ENCODE peak calls at places on chromosomes 6 and 20, in seven cellular contexts. D is breast epithelium, R is suprapubic skin, C is heart left ventricle, Y is right lobe of liver, Q is esophagus squamous epithelium, G is vagina. N is an unnamed sample.

GRCh38 chr6:33061987-33062386 is 11.5 kb downstream of the HLA-DPA1 start:
- DNase-seq in D (no peak), R (no peak), C (no peak), Y (no peak), Q (no peak), G (no peak), N (no peak)

GRCh38 chr6:138545621-138545980 is 46.3 kb upstream of the NHSL1 start:
- DNase-seq in D (no peak), R (peak), C (peak), Y (peak), Q (no peak), G (no peak), N (peak)

GRCh38 chr6:111745186-111745585 is 128.1 kb downstream of the FYN start:
- DNase-seq in D (no peak), R (no peak), C (no peak), Y (no peak), Q (no peak), G (no peak), N (no peak)

GRCh38 chr6:28807682-28808280 is 116.0 kb downstream of the TRIM27 start:
- DNase-seq in D (no peak), R (no peak), C (no peak), Y (no peak), Q (no peak), G (no peak), N (no peak)

GRCh38 chr6:11425431-11425871 is 112.1 kb upstream of the TMEM170B start:
- DNase-seq in D (no peak), R (no peak), C (no peak), Y (no peak), Q (no peak), G (no peak), N (no peak)

GRCh38 chr6:40933864-40934263 is 105.2 kb downstream of the UNC5CL start:
- DNase-seq in D (no peak), R (no peak), C (no peak), Y (no peak), Q (no peak), G (no peak), N (no peak)

GRCh38 chr20:40754372-40754943 is 65.4 kb upstream of the MAFB start:
- DNase-seq in D (no peak), R (no peak), C (peak), Y (peak), Q (no peak), G (no peak), N (no peak)

GRCh38 chr6:67231092-67231491 is 1404.0 kb upstream of the ADGRB3 start:
- DNase-seq in D (no peak), R (no peak), C (no peak), Y (no peak), Q (no peak), G (no peak), N (no peak)

GRCh38 chr20:3843490-3843889 is 3.1 kb upstream of the MAVS start:
- DNase-seq in D (no peak), R (no peak), C (no peak), Y (no peak), Q (no peak), G (no peak), N (no peak)

GRCh38 chr20:58690851-58691250 is 1.7 kb upstream of the NPEPL1 start:
- DNase-seq in D (no peak), R (no peak), C (no peak), Y (no peak), Q (no peak), G (no peak), N (no peak)

GRCh38 chr6:88823998-88824397 is 139.4 kb downstream of the RNGTT start:
- DNase-seq in D (no peak), R (no peak), C (no peak), Y (no peak), Q (no peak), G (no peak), N (no peak)

GRCh38 chr6:107962723-107963122 is 4.7 kb upstream of the SEC63 start:
- DNase-seq in D (no peak), R (no peak), C (no peak), Y (no peak), Q (no peak), G (no peak), N (no peak)

GRCh38 chr6:13635948-13636658 is 21.0 kb downstream of the NOL7 start:
- DNase-seq in D (no peak), R (no peak), C (no peak), Y (no peak), Q (no peak), G (no peak), N (no peak)
- H3K27ac ChIP-seq in D (peak), R (no peak), C (no peak), Y (no peak), Q (peak), G (no peak), N (no peak)

DNA sequence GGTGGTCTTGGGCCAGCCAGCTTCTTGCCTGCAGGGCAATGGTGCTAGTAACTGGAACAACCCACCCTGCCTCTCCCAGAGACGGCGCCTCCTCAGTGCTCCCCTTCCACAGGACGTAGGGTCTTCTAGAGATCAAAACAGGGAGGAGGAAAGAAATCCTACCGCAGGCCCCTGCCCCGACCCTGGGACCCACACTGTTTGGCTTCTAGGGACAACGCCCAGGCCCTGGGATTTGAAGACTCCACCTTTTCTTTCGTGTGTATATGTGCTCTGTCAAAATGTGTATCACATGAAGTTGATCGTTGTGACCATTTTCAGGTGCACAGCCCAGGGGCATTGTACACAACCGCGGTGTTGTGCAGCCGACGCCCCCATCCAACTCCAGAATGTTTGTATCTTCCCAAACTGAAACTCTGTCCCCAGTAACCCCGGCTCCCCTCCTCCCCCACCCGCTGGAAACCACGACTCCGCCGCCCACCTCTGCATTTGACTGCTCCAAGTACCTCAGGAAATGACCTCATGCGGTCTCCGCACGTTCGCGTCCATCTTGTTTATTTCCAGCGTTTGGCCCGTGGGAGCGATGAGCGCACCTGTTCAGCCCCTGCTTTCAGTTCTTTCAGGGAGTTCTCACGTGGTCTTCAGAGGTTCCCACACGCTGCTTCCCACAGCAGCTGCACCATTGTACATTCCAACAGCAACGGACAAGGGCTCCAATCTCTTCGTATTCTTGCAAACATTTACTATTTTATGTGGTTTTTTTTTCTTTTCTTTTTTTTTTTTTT is 3.4 kb upstream of the BHLHE23 start:
- DNase-seq in D (peak), R (no peak), C (no peak), Y (no peak), Q (no peak), G (no peak), N (no peak)
- TF ChIP-seq POLR2A in D (no peak), R (no peak), C (no peak), Y (no peak), Q (no peak), G (no peak), N (no peak)

GRCh38 chr20:39076958-39077357 is 114.8 kb downstream of the DHX35 start:
- DNase-seq in D (no peak), R (no peak), C (no peak), Y (no peak), Q (no peak), G (no peak), N (no peak)

GRCh38 chr20:39080326-39080725 is 118.2 kb downstream of the DHX35 start:
- DNase-seq in D (no peak), R (no peak), C (no peak), Y (no peak), Q (no peak), G (no peak), N (no peak)

GRCh38 chr20:39072132-39072531 is 110.0 kb downstream of the DHX35 start:
- DNase-seq in D (no peak), R (no peak), C (no peak), Y (no peak), Q (no peak), G (no peak), N (no peak)

GRCh38 chr20:39072653-39073052 is 110.5 kb downstream of the DHX35 start:
- DNase-seq in D (no peak), R (no peak), C (no peak), Y (no peak), Q (no peak), G (no peak), N (no peak)

DNA sequence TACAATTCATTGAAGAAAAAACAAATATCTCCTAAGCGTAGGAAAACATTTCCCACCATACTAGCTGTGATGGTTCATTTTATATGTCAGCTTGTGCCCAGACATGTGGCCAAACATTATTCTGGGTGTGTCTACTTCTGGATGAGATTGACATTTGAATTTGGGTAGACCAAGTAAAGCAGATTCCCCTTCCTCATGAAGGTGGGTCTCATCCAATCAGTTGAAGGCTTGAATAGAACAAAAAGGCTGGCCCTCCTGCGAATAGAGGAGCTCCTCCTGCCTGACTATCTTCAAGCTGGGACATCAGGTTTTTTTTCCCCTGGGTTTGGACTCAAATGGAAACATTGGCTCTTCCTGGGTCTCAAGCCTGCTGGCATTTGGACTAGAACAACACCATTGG is 113.6 kb downstream of the DHX35 start:
- DNase-seq in D (no peak), R (no peak), C (no peak), Y (no peak), Q (no peak), G (no peak), N (no peak)
- TF ChIP-seq CTCF in D (no peak), R (no peak), C (no peak), Y (no peak), Q (no peak), G (no peak), N (no peak)

DNA sequence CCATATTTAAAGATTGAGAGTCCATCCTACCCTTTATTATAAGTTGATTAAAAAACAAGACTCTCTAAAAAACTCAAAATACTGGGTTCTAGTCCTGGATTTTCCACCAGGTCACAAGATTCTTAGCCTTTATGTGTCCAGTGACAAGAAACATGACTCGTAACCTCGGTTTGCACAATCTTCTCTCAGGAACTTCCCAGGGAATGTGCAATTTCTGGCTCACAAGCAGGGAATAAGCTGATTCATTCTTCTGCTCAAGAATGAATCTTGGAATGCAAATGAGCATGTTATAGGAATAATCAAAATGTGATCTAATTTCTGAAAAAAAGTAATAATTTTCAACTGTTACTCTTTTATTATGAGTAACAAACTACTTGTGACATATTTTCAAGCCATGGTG is 45.1 kb downstream of the OGFRL1 start:
- DNase-seq in D (no peak), R (no peak), C (no peak), Y (no peak), Q (no peak), G (no peak), N (no peak)
- H3K27ac ChIP-seq in D (peak), R (no peak), C (no peak), Y (no peak), Q (no peak), G (no peak), N (no peak)

N was measured in tibial nerve.